ENCODE peak calls at places on chromosomes 13 and 19, in five cellular contexts. One of them, this sample, is unnamed.

GRCh38 chr13:113748862-113749451 is 10.1 kb upstream of the TMEM255B start:
- DNase-seq in activated effector memory CD4-positive, alpha-beta T cell treated with anti-CD3 and anti-CD28 coated beads, Interleukin-2, amount 50 U/mL, for 16 hours: no peak
- DNase-seq in GM04504: no peak
- DNase-seq in heart left ventricle: no peak
- DNase-seq in SK-N-SH: no peak
- DNase-seq in this sample: no peak

GRCh38 chr19:29367701-29368306 is 154.9 kb upstream of the UQCRFS1 start:
- DNase-seq in activated effector memory CD4-positive, alpha-beta T cell treated with anti-CD3 and anti-CD28 coated beads, Interleukin-2, amount 50 U/mL, for 16 hours: no peak
- DNase-seq in GM04504: no peak
- DNase-seq in heart left ventricle: no peak
- DNase-seq in SK-N-SH: no peak
- DNase-seq in this sample: no peak

GRCh38 chr19:49324801-49325491 is at the start of gene SLC6A16:
- DNase-seq in activated effector memory CD4-positive, alpha-beta T cell treated with anti-CD3 and anti-CD28 coated beads, Interleukin-2, amount 50 U/mL, for 16 hours: peak; percentile 54
- DNase-seq in GM04504: no peak
- DNase-seq in heart left ventricle: no peak
- DNase-seq in SK-N-SH: no peak
- DNase-seq in this sample: no peak

GRCh38 chr19:46821512-46822359 is 28.9 kb downstream of the AP2S1 start:
- DNase-seq in activated effector memory CD4-positive, alpha-beta T cell treated with anti-CD3 and anti-CD28 coated beads, Interleukin-2, amount 50 U/mL, for 16 hours: peak; percentile 85
- DNase-seq in GM04504: no peak
- DNase-seq in heart left ventricle: no peak
- DNase-seq in SK-N-SH: no peak
- DNase-seq in this sample: no peak

GRCh38 chr19:4993683-4994082 is 24.8 kb downstream of the KDM4B start:
- DNase-seq in activated effector memory CD4-positive, alpha-beta T cell treated with anti-CD3 and anti-CD28 coated beads, Interleukin-2, amount 50 U/mL, for 16 hours: no peak
- DNase-seq in GM04504: no peak
- DNase-seq in heart left ventricle: no peak
- DNase-seq in SK-N-SH: no peak
- DNase-seq in this sample: no peak

GRCh38 chr19:35429698-35430097 is 18.4 kb upstream of the FFAR2 start:
- DNase-seq in activated effector memory CD4-positive, alpha-beta T cell treated with anti-CD3 and anti-CD28 coated beads, Interleukin-2, amount 50 U/mL, for 16 hours: no peak
- DNase-seq in GM04504: no peak
- DNase-seq in heart left ventricle: no peak
- DNase-seq in SK-N-SH: no peak
- DNase-seq in this sample: no peak

GRCh38 chr19:11848200-11848593 is 329 bp upstream of the ZNF439 start:
- DNase-seq in activated effector memory CD4-positive, alpha-beta T cell treated with anti-CD3 and anti-CD28 coated beads, Interleukin-2, amount 50 U/mL, for 16 hours: no peak
- DNase-seq in GM04504: no peak
- DNase-seq in heart left ventricle: no peak
- DNase-seq in SK-N-SH: peak; percentile 7
- DNase-seq in this sample: no peak

GRCh38 chr19:4539697-4540581 is at the start of gene LRG1:
- DNase-seq in activated effector memory CD4-positive, alpha-beta T cell treated with anti-CD3 and anti-CD28 coated beads, Interleukin-2, amount 50 U/mL, for 16 hours: peak; percentile 71
- DNase-seq in GM04504: no peak
- DNase-seq in heart left ventricle: no peak
- DNase-seq in SK-N-SH: no peak
- DNase-seq in this sample: no peak

GRCh38 chr19:18093439-18094161 is 4.0 kb upstream of the MAST3 start:
- DNase-seq in activated effector memory CD4-positive, alpha-beta T cell treated with anti-CD3 and anti-CD28 coated beads, Interleukin-2, amount 50 U/mL, for 16 hours: no peak
- DNase-seq in GM04504: no peak
- DNase-seq in heart left ventricle: no peak
- DNase-seq in SK-N-SH: peak; percentile 48
- DNase-seq in this sample: no peak

GRCh38 chr19:613732-614567 is 19.4 kb downstream of the POLRMT start:
- DNase-seq in activated effector memory CD4-positive, alpha-beta T cell treated with anti-CD3 and anti-CD28 coated beads, Interleukin-2, amount 50 U/mL, for 16 hours: no peak
- DNase-seq in GM04504: no peak
- DNase-seq in heart left ventricle: no peak
- DNase-seq in SK-N-SH: peak; percentile 53
- DNase-seq in this sample: no peak

GRCh38 chr19:48351341-48351752 is 12.4 kb downstream of the TMEM143 start:
- DNase-seq in activated effector memory CD4-positive, alpha-beta T cell treated with anti-CD3 and anti-CD28 coated beads, Interleukin-2, amount 50 U/mL, for 16 hours: peak; percentile 94
- DNase-seq in GM04504: no peak
- DNase-seq in heart left ventricle: peak; percentile 67
- DNase-seq in SK-N-SH: peak; percentile 86
- DNase-seq in this sample: no peak

GRCh38 chr19:30754162-30754561 is 382.0 kb downstream of the ZNF536 start:
- DNase-seq in activated effector memory CD4-positive, alpha-beta T cell treated with anti-CD3 and anti-CD28 coated beads, Interleukin-2, amount 50 U/mL, for 16 hours: no peak
- DNase-seq in GM04504: no peak
- DNase-seq in heart left ventricle: no peak
- DNase-seq in SK-N-SH: no peak
- DNase-seq in this sample: no peak

GRCh38 chr13:28805193-28805819 is 14.8 kb upstream of the MTUS2 start:
- DNase-seq in activated effector memory CD4-positive, alpha-beta T cell treated with anti-CD3 and anti-CD28 coated beads, Interleukin-2, amount 50 U/mL, for 16 hours: peak; percentile 72
- DNase-seq in GM04504: no peak
- DNase-seq in heart left ventricle: peak; percentile 45
- DNase-seq in SK-N-SH: peak; percentile 35
- DNase-seq in this sample: no peak

GRCh38 chr13:79128158-79128557 is 277.9 kb downstream of the RBM26 start:
- DNase-seq in activated effector memory CD4-positive, alpha-beta T cell treated with anti-CD3 and anti-CD28 coated beads, Interleukin-2, amount 50 U/mL, for 16 hours: no peak
- DNase-seq in GM04504: no peak
- DNase-seq in heart left ventricle: no peak
- DNase-seq in SK-N-SH: no peak
- DNase-seq in this sample: no peak

GRCh38 chr19:50178859-50179537 is 15.9 kb upstream of the IZUMO2 start:
- DNase-seq in activated effector memory CD4-positive, alpha-beta T cell treated with anti-CD3 and anti-CD28 coated beads, Interleukin-2, amount 50 U/mL, for 16 hours: no peak
- DNase-seq in GM04504: no peak
- DNase-seq in heart left ventricle: no peak
- DNase-seq in SK-N-SH: no peak
- DNase-seq in this sample: no peak

GRCh38 chr13:42039946-42040729 is 8.3 kb upstream of the DGKH start:
- DNase-seq in activated effector memory CD4-positive, alpha-beta T cell treated with anti-CD3 and anti-CD28 coated beads, Interleukin-2, amount 50 U/mL, for 16 hours: peak; percentile 95
- DNase-seq in GM04504: peak; percentile 75
- DNase-seq in heart left ventricle: peak; percentile 93
- DNase-seq in SK-N-SH: peak; percentile 99
- DNase-seq in this sample: peak; percentile 76

GRCh38 chr13:60229708-60230272 is 66.1 kb upstream of the DIAPH3 start:
- DNase-seq in activated effector memory CD4-positive, alpha-beta T cell treated with anti-CD3 and anti-CD28 coated beads, Interleukin-2, amount 50 U/mL, for 16 hours: no peak
- DNase-seq in GM04504: no peak
- DNase-seq in heart left ventricle: no peak
- DNase-seq in SK-N-SH: peak; percentile 21
- DNase-seq in this sample: no peak

GRCh38 chr19:1810439-1811160 is 1.5 kb downstream of the ATP8B3 start:
- DNase-seq in activated effector memory CD4-positive, alpha-beta T cell treated with anti-CD3 and anti-CD28 coated beads, Interleukin-2, amount 50 U/mL, for 16 hours: no peak
- DNase-seq in GM04504: no peak
- DNase-seq in heart left ventricle: no peak
- DNase-seq in SK-N-SH: no peak
- DNase-seq in this sample: no peak

GRCh38 chr19:5958074-5958850 is 19.7 kb downstream of the RANBP3 start:
- DNase-seq in activated effector memory CD4-positive, alpha-beta T cell treated with anti-CD3 and anti-CD28 coated beads, Interleukin-2, amount 50 U/mL, for 16 hours: no peak
- DNase-seq in GM04504: no peak
- DNase-seq in heart left ventricle: no peak
- DNase-seq in SK-N-SH: peak; percentile 19
- DNase-seq in this sample: no peak

GRCh38 chr19:45613926-45614725 is 12.1 kb upstream of the GPR4 start:
- DNase-seq in activated effector memory CD4-positive, alpha-beta T cell treated with anti-CD3 and anti-CD28 coated beads, Interleukin-2, amount 50 U/mL, for 16 hours: peak; percentile 73
- DNase-seq in GM04504: peak; percentile 87
- DNase-seq in heart left ventricle: no peak
- DNase-seq in SK-N-SH: no peak
- DNase-seq in this sample: peak; percentile 60

GRCh38 chr13:90105276-90105675 is 1242.2 kb upstream of the MIR17HG start:
- DNase-seq in activated effector memory CD4-positive, alpha-beta T cell treated with anti-CD3 and anti-CD28 coated beads, Interleukin-2, amount 50 U/mL, for 16 hours: no peak
- DNase-seq in GM04504: no peak
- DNase-seq in heart left ventricle: no peak
- DNase-seq in SK-N-SH: no peak
- DNase-seq in this sample: no peak

GRCh38 chr19:3671680-3672574 is 28.3 kb downstream of the PIP5K1C start:
- DNase-seq in activated effector memory CD4-positive, alpha-beta T cell treated with anti-CD3 and anti-CD28 coated beads, Interleukin-2, amount 50 U/mL, for 16 hours: peak; percentile 65
- DNase-seq in GM04504: no peak
- DNase-seq in heart left ventricle: peak; percentile 59
- DNase-seq in SK-N-SH: no peak
- DNase-seq in this sample: no peak

GRCh38 chr19:45211751-45212381 is 33.3 kb downstream of the BLOC1S3 start:
- DNase-seq in activated effector memory CD4-positive, alpha-beta T cell treated with anti-CD3 and anti-CD28 coated beads, Interleukin-2, amount 50 U/mL, for 16 hours: no peak
- DNase-seq in GM04504: no peak
- DNase-seq in heart left ventricle: peak; percentile 63
- DNase-seq in SK-N-SH: peak; percentile 27
- DNase-seq in this sample: no peak

GRCh38 chr13:31818236-31818635 is 78.9 kb downstream of the RXFP2 start:
- DNase-seq in activated effector memory CD4-positive, alpha-beta T cell treated with anti-CD3 and anti-CD28 coated beads, Interleukin-2, amount 50 U/mL, for 16 hours: no peak
- DNase-seq in GM04504: no peak
- DNase-seq in heart left ventricle: no peak
- DNase-seq in SK-N-SH: no peak
- DNase-seq in this sample: no peak

GRCh38 chr19:16702123-16702522 is 17.5 kb upstream of the NWD1 start:
- DNase-seq in activated effector memory CD4-positive, alpha-beta T cell treated with anti-CD3 and anti-CD28 coated beads, Interleukin-2, amount 50 U/mL, for 16 hours: no peak
- DNase-seq in GM04504: peak; percentile 22
- DNase-seq in heart left ventricle: peak; percentile 76
- DNase-seq in SK-N-SH: peak; percentile 48
- DNase-seq in this sample: peak; percentile 36